ENCODE peak calls at places on chromosomes 11 and 22, in six cellular contexts. Z, H, A, S, J and P are unnamed samples.

GRCh38 chr11:46296520-46297448 is 19.3 kb downstream of the CREB3L1 start:
- DNase-seq in S (peak), A (no peak), J (peak), Z (peak), H (no peak), P (no peak)

GRCh38 chr11:61157743-61158142 is 3.5 kb downstream of the VPS37C start:
- DNase-seq in S (no peak), Z (no peak), A (no peak), J (no peak), H (peak), P (no peak)

GRCh38 chr11:130904380-130904779 is 11.9 kb downstream of the SNX19 start:
- DNase-seq in J (peak), Z (peak), A (no peak), H (no peak), S (no peak), P (no peak)

GRCh38 chr11:8070417-8071101 is 10.5 kb upstream of the TUB start:
- DNase-seq in Z (peak), S (no peak), H (peak), J (peak), A (no peak), P (no peak)

GRCh38 chr22:50129121-50129734 is 39.4 kb downstream of the MOV10L1 start:
- DNase-seq in J (peak), S (no peak), Z (peak), A (no peak), H (no peak), P (no peak)

GRCh38 chr22:17035246-17035645 is 27.2 kb upstream of the GAB4 start:
- DNase-seq in H (no peak), J (no peak), A (peak), S (no peak), Z (no peak), P (no peak)

GRCh38 chr22:46665751-46666280 is 45.6 kb downstream of the GRAMD4 start:
- DNase-seq in Z (no peak), J (no peak), A (no peak), S (peak), H (no peak), P (no peak)

GRCh38 chr11:207213-208176 is at the start of the genes BET1L and RIC8A:
- DNase-seq in S (peak), Z (peak), H (peak), J (peak), A (peak), P (peak)

GRCh38 chr11:31810779-31811647 is at the start of gene PAX6:
- DNase-seq in J (no peak), H (peak), S (no peak), A (no peak), Z (peak), P (peak)

GRCh38 chr11:64226507-64227051 is 505 bp downstream of the NUDT22 start:
- DNase-seq in J (no peak), S (peak), H (peak), A (peak), Z (no peak), P (peak)

GRCh38 chr22:30649430-30650007 is 13.9 kb downstream of the SLC35E4 start:
- DNase-seq in H (peak), S (no peak), J (peak), Z (peak), A (peak), P (peak)

GRCh38 chr11:18706330-18707243 is 8.0 kb downstream of the TMEM86A start:
- DNase-seq in Z (peak), J (peak), S (peak), A (peak), H (peak), P (no peak)

GRCh38 chr11:8584096-8584495 is 9.9 kb downstream of the STK33 start:
- DNase-seq in A (no peak), Z (no peak), J (no peak), S (no peak), H (no peak), P (no peak)

GRCh38 chr11:60868682-60869450 is 1.5 kb downstream of the ZP1 start:
- DNase-seq in H (no peak), Z (no peak), A (peak), S (no peak), J (no peak), P (no peak)

GRCh38 chr11:72813740-72814138 is 472 bp upstream of the ATG16L2 start:
- DNase-seq in S (peak), A (peak), H (peak), Z (peak), J (peak), P (no peak)

GRCh38 chr11:41201156-41201555 is 258.3 kb downstream of the LRRC4C start:
- DNase-seq in Z (peak), H (peak), S (no peak), J (peak), A (peak), P (no peak)

GRCh38 chr11:83864412-83865057 is 578.4 kb upstream of the CCDC90B start:
- DNase-seq in A (no peak), S (no peak), H (no peak), J (no peak), Z (no peak), P (no peak)

GRCh38 chr11:132312161-132312560 is 941.7 kb downstream of the NTM start:
- DNase-seq in A (no peak), J (peak), H (peak), S (no peak), Z (no peak), P (no peak)

GRCh38 chr11:128624269-128625170 is 37.2 kb upstream of the ETS1 start:
- DNase-seq in H (peak), A (peak), S (no peak), J (no peak), Z (no peak), P (no peak)

GRCh38 chr22:36010913-36011312 is 17.7 kb downstream of the RBFOX2 start:
- DNase-seq in H (no peak), S (no peak), Z (peak), A (no peak), J (peak), P (no peak)

GRCh38 chr11:102806296-102806695 is 8.3 kb upstream of the MMP1 start:
- DNase-seq in J (no peak), A (no peak), S (no peak), H (no peak), Z (no peak), P (no peak)

GRCh38 chr11:12673601-12673923 is 659 bp upstream of the TEAD1 start:
- DNase-seq in S (no peak), J (no peak), H (no peak), Z (no peak), A (no peak), P (no peak)

GRCh38 chr11:6006395-6006794 is 351 bp downstream of the OR56A4 start:
- DNase-seq in S (no peak), Z (no peak), J (no peak), H (no peak), A (no peak), P (no peak)

GRCh38 chr11:67449116-67449844 is 3.2 kb downstream of the GPR152 start:
- DNase-seq in J (no peak), H (no peak), A (no peak), Z (no peak), S (no peak), P (no peak)

GRCh38 chr22:40593460-40594273 is 42.9 kb downstream of the MRTFA start:
- DNase-seq in J (no peak), H (peak), Z (no peak), S (no peak), A (no peak), P (no peak)

GRCh38 chr22:47850644-47851151 is 1088.2 kb downstream of the TBC1D22A start:
- DNase-seq in S (no peak), Z (peak), J (peak), H (no peak), A (no peak), P (no peak)

GRCh38 chr11:65180877-65181568 is 705 bp upstream of the CAPN1 start:
- DNase-seq in A (peak), H (peak), S (peak), Z (peak), J (peak), P (no peak)

GRCh38 chr11:772429-773390 is 4.6 kb downstream of the GATD1 start:
- DNase-seq in S (no peak), A (no peak), Z (no peak), J (no peak), H (no peak), P (no peak)

GRCh38 chr22:24030186-24030702 is 19.1 kb downstream of the CABIN1 start:
- DNase-seq in J (no peak), S (no peak), A (no peak), Z (no peak), H (no peak), P (no peak)

GRCh38 chr11:70854891-70855556 is 397.4 kb downstream of the SHANK2 start:
- DNase-seq in S (no peak), H (no peak), A (no peak), Z (no peak), J (no peak), P (no peak)

GRCh38 chr11:47216141-47216798 is 1.5 kb downstream of the DDB2 start:
- DNase-seq in A (peak), Z (peak), J (peak), H (peak), S (peak), P (no peak)

GRCh38 chr11:101342307-101342706 is 212.7 kb upstream of the PGR start:
- DNase-seq in H (no peak), A (no peak), S (no peak), J (no peak), Z (no peak), P (no peak)

GRCh38 chr11:99632969-99633368 is 612.2 kb downstream of the CNTN5 start:
- DNase-seq in A (no peak), H (no peak), J (no peak), S (no peak), Z (no peak), P (no peak)

GRCh38 chr22:46150615-46151423 is 493 bp downstream of the PPARA start:
- DNase-seq in J (no peak), A (peak), H (peak), Z (peak), S (peak), P (no peak)

GRCh38 chr22:42842658-42843370 is 14.3 kb downstream of the ARFGAP3 start:
- DNase-seq in H (no peak), J (no peak), Z (no peak), A (no peak), S (no peak), P (no peak)

DNA sequence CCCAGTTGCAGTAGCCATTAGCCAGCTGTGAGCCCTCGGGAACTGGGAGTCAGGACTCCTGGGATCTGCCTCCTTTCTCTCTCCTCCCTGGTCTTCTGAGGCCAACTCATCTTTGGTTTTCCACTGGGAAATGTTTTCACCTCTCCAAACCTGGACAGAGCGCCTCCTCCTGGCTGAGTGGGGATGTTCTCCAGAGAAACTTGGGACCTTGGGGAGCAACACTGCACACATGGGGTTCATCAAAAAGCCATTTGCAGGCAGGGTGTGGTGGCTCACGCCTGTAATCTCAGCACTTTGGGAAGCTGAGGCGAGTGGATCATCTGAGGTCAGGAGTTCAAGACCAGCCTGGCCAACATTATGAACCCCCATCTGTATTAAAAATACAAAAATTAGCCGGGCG is 145.4 kb downstream of the NECTIN1 start:
- DNase-seq in J (no peak), H (no peak), A (no peak), S (no peak), Z (no peak), P (no peak)
- TF ChIP-seq CTCF in J (no peak), H (peak), A (no peak), S (no peak), Z (no peak), P (peak)

GRCh38 chr11:20634781-20635180 is 34.6 kb upstream of the NELL1 start:
- DNase-seq in H (no peak), A (no peak), Z (no peak), J (no peak), S (no peak), P (no peak)
- TF ChIP-seq CTCF in H (no peak), A (no peak), Z (no peak), J (no peak), S (no peak), P (no peak)

DNA sequence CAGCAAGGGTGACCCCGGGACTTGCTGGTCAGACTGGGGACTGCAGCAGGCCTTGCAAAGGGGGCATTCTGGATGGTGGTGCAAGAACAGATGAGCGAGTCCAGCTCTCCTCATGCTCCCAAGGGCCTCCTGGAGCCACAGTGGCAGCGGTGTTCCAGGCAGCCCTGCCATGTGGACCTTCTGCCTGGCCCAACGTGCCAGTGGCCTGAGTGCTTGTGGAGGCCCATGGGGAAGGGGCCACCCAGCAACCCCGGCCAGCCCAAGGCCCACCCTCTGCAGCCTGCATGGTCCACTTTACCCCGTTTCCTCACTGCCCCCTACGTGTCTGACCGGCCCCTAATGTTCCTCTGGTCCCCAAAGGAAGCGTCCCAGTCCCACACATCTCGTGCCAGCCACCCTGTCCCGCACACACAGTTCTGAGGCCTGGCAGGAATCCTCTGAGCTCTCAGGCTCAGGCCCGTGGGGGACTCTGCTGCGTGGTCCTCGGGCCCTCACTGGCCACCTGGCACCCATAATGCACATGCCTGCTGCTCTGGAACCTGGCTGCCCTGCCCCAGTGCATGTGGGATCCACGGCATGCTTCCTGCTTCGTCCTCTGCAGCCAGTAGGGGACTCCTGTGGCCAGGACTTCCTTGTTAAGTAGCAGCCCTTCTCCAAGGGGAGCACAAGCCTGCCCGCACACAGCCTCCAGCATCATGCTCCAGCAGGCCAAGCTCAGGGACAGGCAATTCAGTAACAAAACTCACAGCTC is 85.5 kb downstream of the DGCR2 start:
- DNase-seq in J (peak), S (no peak), Z (peak), H (no peak), A (no peak), P (peak)
- TF ChIP-seq CTCF in J (no peak), S (no peak), Z (peak), H (no peak), A (no peak), P (no peak)

DNA sequence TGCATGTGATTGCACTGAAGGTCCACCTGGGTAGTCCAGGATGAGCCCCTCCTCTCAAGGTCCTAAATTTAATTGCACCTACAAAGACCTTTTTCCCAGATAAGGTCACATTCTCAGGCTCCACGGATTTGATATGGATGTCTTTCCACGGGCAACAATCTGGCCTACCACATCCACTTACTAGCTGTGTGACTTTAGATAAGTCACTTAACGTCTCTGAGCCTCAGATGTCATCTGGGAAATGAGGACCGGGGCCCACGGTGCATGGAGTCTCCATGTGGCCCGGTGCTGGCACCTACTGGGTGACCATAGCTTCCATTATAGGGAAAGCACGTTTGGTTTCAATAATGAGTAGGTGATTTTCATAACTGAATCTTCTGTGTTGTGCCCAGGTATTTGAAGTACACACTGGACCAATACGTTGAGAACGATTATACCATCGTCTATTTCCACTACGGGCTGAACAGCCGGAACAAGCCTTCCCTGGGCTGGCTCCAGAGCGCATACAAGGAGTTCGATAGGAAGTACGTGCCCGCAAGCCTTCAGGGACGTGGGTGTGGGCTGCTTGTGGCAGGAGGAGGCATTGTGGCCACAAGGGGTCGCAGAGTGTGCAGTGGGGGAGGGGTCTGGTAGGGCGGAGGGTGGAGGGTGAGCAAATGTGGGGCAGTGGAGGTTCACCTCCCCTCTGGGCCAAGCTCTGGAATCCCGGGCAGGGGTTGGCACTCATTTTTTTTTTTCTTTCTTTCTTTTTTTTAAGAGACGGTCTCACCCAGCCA is 55.7 kb downstream of the ARHGAP8 start:
- DNase-seq in J (no peak), H (no peak), A (no peak), S (no peak), Z (no peak), P (peak)
- TF ChIP-seq CTCF in J (no peak), H (peak), A (no peak), S (no peak), Z (no peak), P (no peak)

GRCh38 chr11:13775471-13775870 is 107.0 kb downstream of the FAR1 start:
- DNase-seq in J (no peak), H (no peak), Z (no peak), S (no peak), A (no peak), P (no peak)

GRCh38 chr11:13777341-13777985 is 109.0 kb downstream of the FAR1 start:
- DNase-seq in S (no peak), Z (no peak), A (no peak), H (no peak), J (no peak), P (no peak)

GRCh38 chr11:13778345-13778744 is 109.9 kb downstream of the FAR1 start:
- DNase-seq in S (no peak), A (no peak), Z (no peak), J (no peak), H (no peak), P (no peak)

GRCh38 chr11:13772223-13773046 is 104.0 kb downstream of the FAR1 start:
- DNase-seq in Z (peak), J (peak), A (no peak), S (no peak), H (peak), P (no peak)

GRCh38 chr11:13776134-13776815 is 107.8 kb downstream of the FAR1 start:
- DNase-seq in Z (no peak), J (no peak), A (no peak), H (peak), S (no peak), P (no peak)
- TF ChIP-seq CTCF in Z (no peak), J (no peak), A (no peak), H (peak), S (no peak), P (no peak)

DNA sequence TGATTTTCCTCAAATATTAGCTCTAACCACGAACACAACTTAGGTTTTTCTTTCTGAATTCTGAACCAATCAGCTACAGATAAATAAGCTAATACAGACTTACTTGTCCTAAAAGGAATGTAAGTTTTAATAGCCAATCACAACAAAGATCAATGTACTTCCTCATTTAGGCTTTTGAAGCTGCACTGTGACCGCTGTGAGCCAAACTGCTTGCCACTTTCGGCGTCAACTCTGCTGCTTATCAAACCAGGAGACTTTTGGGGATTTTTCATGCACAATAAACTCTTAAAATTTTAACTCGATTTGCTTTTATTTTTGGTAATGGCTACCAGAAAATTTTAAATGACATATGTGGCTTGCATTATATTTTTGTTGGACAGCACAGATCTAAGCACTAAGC is 92.5 kb downstream of the TMPRSS5 start:
- DNase-seq in A (no peak), J (no peak), Z (no peak), H (peak), S (no peak), P (no peak)
- TF ChIP-seq CTCF in A (no peak), J (no peak), Z (no peak), H (no peak), S (no peak), P (no peak)

GRCh38 chr11:112073941-112074811 is at the start of the genes NKAPD1 and PIH1D2:
- DNase-seq in A (peak), J (peak), S (peak), H (peak), Z (peak), P (peak)
- TF ChIP-seq CTCF in A (no peak), J (no peak), S (no peak), H (no peak), Z (peak), P (no peak)

GRCh38 chr11:126132319-126132718 is 69.7 kb upstream of the CDON start:
- DNase-seq in Z (no peak), S (no peak), H (no peak), A (peak), J (no peak), P (no peak)
- TF ChIP-seq CTCF in Z (no peak), S (no peak), H (no peak), A (no peak), J (no peak), P (no peak)

GRCh38 chr11:86395061-86395551 is 20.4 kb downstream of the CCDC81 start:
- DNase-seq in H (no peak), S (no peak), A (no peak), J (peak), Z (peak), P (no peak)
- TF ChIP-seq CTCF in H (no peak), S (no peak), A (no peak), J (no peak), Z (no peak), P (no peak)